ENCODE peak calls at places on chromosomes 6 and 20, in six cellular contexts. O, R, W, T, A and N are unnamed samples.

GRCh38 chr6:71468841-71469750 is 180.5 kb downstream of the OGFRL1 start:
- DNase-seq in O (no peak), R (no peak), W (no peak), T (peak; percentile 34), A (no peak), N (no peak)

GRCh38 chr6:63573140-63573898 is 1.0 kb downstream of the LOC128125822 start:
- DNase-seq in T (peak; percentile 77), W (peak; percentile 54), R (peak; percentile 39), A (peak; percentile 86), O (peak; percentile 73), N (peak; percentile 88)

GRCh38 chr6:11714798-11715285 is 63.8 kb downstream of the ADTRP start:
- DNase-seq in O (no peak), W (no peak), A (no peak), T (no peak), R (no peak), N (no peak)

GRCh38 chr6:164303092-164304007 is 888.8 kb downstream of the QKI start:
- DNase-seq in A (no peak), W (no peak), T (peak; percentile 61), O (no peak), R (no peak), N (peak; percentile 77)

GRCh38 chr20:49712918-49713778 is 530 bp downstream of the B4GALT5 start:
- DNase-seq in R (no peak), W (peak; percentile 3), A (peak; percentile 62), O (peak; percentile 69), T (peak; percentile 53), N (peak; percentile 71)

GRCh38 chr20:22525069-22525820 is 59.1 kb downstream of the FOXA2 start:
- DNase-seq in T (no peak), O (no peak), A (peak; percentile 64), R (no peak), W (no peak), N (no peak)

GRCh38 chr20:3404402-3404801 is 3.1 kb downstream of the DNAAF9 start:
- DNase-seq in T (no peak), R (no peak), A (no peak), O (no peak), W (no peak), N (no peak)

GRCh38 chr20:6069669-6070068 is 15.8 kb upstream of the LRRN4 start:
- DNase-seq in W (no peak), T (no peak), R (no peak), A (peak; percentile 71), O (no peak), N (no peak)

GRCh38 chr6:148516116-148517016 is 173.7 kb downstream of the SASH1 start:
- DNase-seq in W (no peak), O (no peak), R (no peak), T (no peak), A (no peak), N (no peak)

GRCh38 chr20:3898639-3899038 is 9.5 kb downstream of the PANK2 start:
- DNase-seq in T (no peak), O (no peak), W (no peak), R (no peak), A (no peak), N (no peak)

GRCh38 chr6:149147939-149148718 is 169.4 kb upstream of the TAB2 start:
- DNase-seq in T (no peak), W (no peak), A (no peak), O (no peak), R (no peak), N (no peak)

GRCh38 chr6:140921366-140922226 is 1211.1 kb upstream of the GJE1 start:
- DNase-seq in R (no peak), W (no peak), O (peak; percentile 47), T (no peak), A (no peak), N (no peak)

GRCh38 chr20:9660236-9660868 is 146.0 kb downstream of the LAMP5 start:
- DNase-seq in W (no peak), A (no peak), T (no peak), R (no peak), O (no peak), N (no peak)

GRCh38 chr6:160766657-160767018 is 64.6 kb downstream of the PLG start:
- DNase-seq in W (no peak), O (no peak), R (no peak), T (no peak), A (no peak), N (no peak)

GRCh38 chr6:107977283-107977682 is 19.3 kb upstream of the SEC63 start:
- DNase-seq in R (no peak), W (no peak), T (no peak), A (no peak), O (peak; percentile 37), N (no peak)

GRCh38 chr20:50248104-50248631 is 57.5 kb downstream of the CEBPB start:
- DNase-seq in T (no peak), O (no peak), A (peak; percentile 66), W (no peak), R (no peak), N (no peak)

GRCh38 chr20:17227669-17228623 is 1.1 kb downstream of the PCSK2 start:
- DNase-seq in T (no peak), W (no peak), O (peak; percentile 18), R (no peak), A (peak; percentile 39), N (peak; percentile 62)

GRCh38 chr6:14000901-14001300 is 76.1 kb downstream of the RNF182 start:
- DNase-seq in R (no peak), A (no peak), T (no peak), W (no peak), O (no peak), N (no peak)